ENCODE peak calls at places on chromosome 14, in seven cellular contexts. C, V, O, G, E, K and X are unnamed samples.

GRCh38 chr14:90870950-90871604 is 54.8 kb upstream of the TTC7B start:
- DNase-seq in O (no peak), G (no peak), C (no peak), K (no peak), E (no peak), V (no peak), X (no peak)

GRCh38 chr14:42057176-42057575 is 450.5 kb downstream of the LRFN5 start:
- DNase-seq in K (no peak), V (no peak), E (no peak), G (no peak), O (no peak), C (no peak), X (no peak)

GRCh38 chr14:95553141-95553540 is 18.3 kb downstream of the GLRX5 start:
- DNase-seq in E (no peak), G (no peak), C (no peak), V (no peak), K (no peak), O (no peak), X (no peak)

GRCh38 chr14:100902295-100902694 is 1.2 kb downstream of the RTL1 start:
- DNase-seq in E (no peak), K (no peak), V (no peak), C (no peak), O (no peak), G (no peak), X (no peak)

GRCh38 chr14:85595981-85596380 is 66.0 kb downstream of the FLRT2 start:
- DNase-seq in K (no peak), O (no peak), E (no peak), V (no peak), G (no peak), C (no peak), X (no peak)

GRCh38 chr14:104871145-104871655 is 6.1 kb downstream of the CEP170B start:
- DNase-seq in C (no peak), V (peak; percentile 11), E (no peak), O (no peak), K (peak; percentile 34), G (no peak), X (no peak)

GRCh38 chr14:29926701-29927595 is 699 bp downstream of the PRKD1 start:
- DNase-seq in K (peak; percentile 82), E (no peak), C (no peak), V (peak; percentile 61), O (no peak), G (no peak), X (peak; percentile 44)

GRCh38 chr14:67418368-67419174 is 6.6 kb upstream of the PLEK2 start:
- DNase-seq in K (no peak), V (no peak), E (no peak), G (no peak), O (no peak), C (no peak), X (no peak)

GRCh38 chr14:94768521-94769412 is 1.1 kb downstream of the GSC start:
- DNase-seq in O (no peak), K (peak; percentile 84), G (no peak), V (no peak), C (no peak), E (peak; percentile 23), X (no peak)

GRCh38 chr14:97318380-97318779 is 521.2 kb downstream of the VRK1 start:
- DNase-seq in E (no peak), V (no peak), G (no peak), K (no peak), O (no peak), C (no peak), X (no peak)

GRCh38 chr14:60643443-60644402 is 5.6 kb downstream of the SIX1 start:
- DNase-seq in E (no peak), V (no peak), O (no peak), K (peak; percentile 55), C (no peak), G (no peak), X (no peak)

GRCh38 chr14:35747379-35747778 is 61.7 kb downstream of the RALGAPA1 start:
- DNase-seq in K (no peak), C (no peak), V (no peak), O (no peak), E (no peak), G (no peak), X (no peak)

GRCh38 chr14:103361868-103362267 is 23.3 kb upstream of the MARK3 start:
- DNase-seq in C (no peak), K (no peak), V (no peak), O (no peak), E (no peak), G (no peak), X (no peak)
- H3K27ac ChIP-seq in C (peak overlapping the region; percentile 32), K (no peak overlapping the region), V (no peak overlapping the region), O (no peak overlapping the region), E (no peak overlapping the region), G (no peak overlapping the region), X (no peak overlapping the region)

GRCh38 chr14:53032838-53033390 is 82.1 kb upstream of the FERMT2 start:
- DNase-seq in V (no peak), G (no peak), E (no peak), C (no peak), K (no peak), O (no peak), X (no peak)
- H3K27ac ChIP-seq in V (no peak overlapping the region), G (no peak overlapping the region), E (peak overlapping the region; percentile 70), C (no peak overlapping the region), K (no peak overlapping the region), O (no peak overlapping the region), X (peak overlapping the region; percentile 61)

GRCh38 chr14:87524011-87524410 is 469.0 kb downstream of the GALC start:
- DNase-seq in O (no peak), C (no peak), K (no peak), E (no peak), G (no peak), V (no peak), X (no peak)
- H3K27ac ChIP-seq in O (no peak overlapping the region), C (no peak overlapping the region), K (no peak overlapping the region), E (no peak overlapping the region), G (no peak overlapping the region), V (no peak overlapping the region), X (no peak overlapping the region)

GRCh38 chr14:102320671-102321455 is 1.3 kb downstream of the ZNF839 start:
- DNase-seq in O (no peak), V (no peak), E (no peak), G (no peak), C (no peak), K (no peak), X (no peak)
- H3K27ac ChIP-seq in O (peak overlapping the region; percentile 90), V (no peak overlapping the region), E (peak overlapping the region; percentile 93), G (peak overlapping the region; percentile 87), C (peak overlapping the region; percentile 89), K (peak overlapping the region; percentile 99), X (peak overlapping the region; percentile 93)

DNA sequence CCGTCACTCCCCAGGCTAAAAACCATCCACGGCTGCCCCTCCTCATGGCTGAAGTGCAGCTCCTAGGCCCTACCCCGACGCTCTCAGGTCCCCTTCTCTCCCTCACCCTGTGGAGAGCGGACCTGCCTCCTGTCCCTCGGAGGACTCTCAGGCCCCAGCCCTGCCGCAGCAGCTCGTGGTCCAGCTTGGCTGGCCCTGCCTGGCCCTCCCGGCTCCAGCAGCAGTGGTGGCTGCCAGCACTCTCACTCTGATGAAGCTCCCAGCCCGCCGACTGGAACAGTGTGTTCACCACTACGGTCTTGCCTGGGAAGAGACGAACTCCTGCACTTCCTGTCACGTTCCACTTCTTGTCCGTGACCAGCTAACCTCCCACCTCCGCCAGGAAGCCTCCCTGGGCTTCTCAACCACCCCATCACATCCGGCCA is 11.1 kb downstream of the BAG5 start:
- DNase-seq in O (no peak), C (no peak), G (no peak), V (no peak), K (peak; percentile 84), E (no peak), X (no peak)
- H3K27ac ChIP-seq in O (no peak overlapping the region), C (no peak overlapping the region), G (no peak overlapping the region), V (no peak overlapping the region), K (peak overlapping the region; percentile 85), E (peak overlapping the region; percentile 84), X (peak overlapping the region; percentile 98)

DNA sequence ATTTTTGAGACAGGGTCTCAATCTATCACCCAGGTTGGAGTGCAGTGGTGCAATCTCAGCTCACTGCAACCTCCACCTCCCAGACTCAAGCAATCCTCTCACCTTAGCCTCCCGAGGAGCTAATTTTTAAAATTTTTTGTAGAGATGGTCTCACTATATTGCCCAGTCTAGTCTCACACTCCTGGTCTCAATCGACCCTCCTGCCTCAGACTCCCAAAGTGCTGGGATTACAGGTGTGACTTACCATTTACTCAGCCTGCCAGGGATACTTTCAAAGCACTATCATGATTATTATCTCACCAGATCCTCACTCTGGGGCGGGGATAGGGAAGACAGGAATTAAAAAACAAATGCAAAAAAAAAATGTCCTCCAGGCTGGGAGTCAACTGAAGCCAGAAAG is 74.1 kb downstream of the IRF2BPL start:
- DNase-seq in V (no peak), O (no peak), K (no peak), C (no peak), G (no peak), E (no peak), X (no peak)
- H3K27ac ChIP-seq in V (peak overlapping the region; percentile 96), O (peak overlapping the region; percentile 97), K (peak overlapping the region; percentile 99), C (peak overlapping the region; percentile 98), G (peak overlapping the region; percentile 87), E (peak overlapping the region; percentile 82), X (no peak overlapping the region)